ENCODE peak calls at places on chromosomes 7 and 10, in six cellular contexts. B is heart right ventricle; Q is neural progenitor cell; X is PC-9; Y is CD8-positive, alpha-beta T cell; D is mucosa of descending colon. K is an unnamed sample. For H3K4me1, the result is how much of the 10 kb centered on the place peaks cover.

GRCh38 chr10:119500796-119501195 is 41.7 kb downstream of the RGS10 start:
- DNase-seq in Q (no peak), D (no peak), B (no peak), X (no peak), Y (no peak), K (no peak)

GRCh38 chr7:25196132-25196896 is 32.0 kb downstream of the NPVF start:
- DNase-seq in B (no peak), Q (no peak), Y (no peak), X (no peak), D (no peak), K (peak)

GRCh38 chr10:66752714-66753113 is 173.1 kb upstream of the LRRTM3 start:
- DNase-seq in Y (no peak), Q (no peak), D (no peak), X (no peak), B (no peak), K (no peak)

GRCh38 chr10:31578181-31578852 is 259.3 kb downstream of the ZEB1 start:
- DNase-seq in D (no peak), B (no peak), Q (no peak), X (no peak), Y (no peak), K (no peak)

GRCh38 chr10:12981570-12981969 is 19.9 kb downstream of the CCDC3 start:
- DNase-seq in D (no peak), B (no peak), Y (no peak), Q (no peak), X (no peak), K (no peak)

GRCh38 chr10:94084344-94084743 is 90.6 kb downstream of the PLCE1 start:
- DNase-seq in B (no peak), Q (no peak), X (no peak), Y (no peak), D (no peak), K (no peak)

GRCh38 chr7:18425227-18425626 is 70.3 kb upstream of the HDAC9 start:
- DNase-seq in X (no peak), Q (no peak), Y (no peak), D (no peak), B (no peak), K (no peak)

GRCh38 chr10:35552622-35553342 is 52.4 kb upstream of the GJD4 start:
- DNase-seq in X (peak), Y (no peak), Q (no peak), B (no peak), D (no peak), K (no peak)

GRCh38 chr10:75660833-75661232 is 229.4 kb downstream of the LRMDA start:
- DNase-seq in Y (no peak), Q (no peak), B (no peak), X (no peak), D (no peak), K (no peak)

GRCh38 chr7:6250364-6250833 is 22.0 kb downstream of the CYTH3 start:
- DNase-seq in Q (no peak), D (no peak), X (no peak), Y (no peak), B (no peak), K (no peak)

GRCh38 chr7:132117181-132117580 is 459.1 kb downstream of the PLXNA4 start:
- DNase-seq in D (no peak), Q (no peak), X (peak), Y (no peak), B (no peak), K (no peak)

GRCh38 chr10:117678106-117678505 is 135.6 kb downstream of the EMX2 start:
- DNase-seq in Q (no peak), D (no peak), Y (no peak), X (no peak), B (no peak), K (no peak)

GRCh38 chr7:85226401-85227085 is 39.7 kb upstream of the SEMA3D start:
- DNase-seq in B (no peak), Y (no peak), X (no peak), Q (no peak), D (no peak), K (no peak)

GRCh38 chr10:86579883-86580548 is 58.4 kb upstream of the WAPL start:
- DNase-seq in B (no peak), X (no peak), Q (no peak), D (no peak), Y (no peak), K (no peak)

GRCh38 chr10:46528171-46528671 is 28.2 kb downstream of the GPRIN2 start:
- DNase-seq in Q (no peak), Y (no peak), B (no peak), X (no peak), D (peak), K (no peak)

GRCh38 chr7:154770361-154770760 is 232.6 kb downstream of the PAXIP1 start:
- DNase-seq in D (no peak), Q (no peak), X (no peak), B (no peak), Y (no peak), K (no peak)

GRCh38 chr7:2209146-2209960 is 23.4 kb downstream of the MAD1L1 start:
- DNase-seq in B (peak), Y (peak), D (peak), Q (peak), X (peak), K (peak)

GRCh38 chr7:155998766-155999630 is 186.7 kb upstream of the SHH start:
- DNase-seq in B (no peak), D (peak), Y (peak), Q (no peak), X (no peak), K (no peak)

GRCh38 chr7:44348300-44348699 is 22.9 kb upstream of the CAMK2B start:
- DNase-seq in D (no peak), Y (no peak), X (peak), B (no peak), Q (peak), K (no peak)

GRCh38 chr10:36840793-36841192 is 284.6 kb upstream of the ANKRD30A start:
- DNase-seq in Q (no peak), Y (no peak), D (no peak), X (no peak), B (no peak), K (no peak)

GRCh38 chr7:75718390-75719031 is 20.2 kb downstream of the HIP1 start:
- DNase-seq in X (no peak), Y (no peak), Q (no peak), D (no peak), B (no peak), K (no peak)

GRCh38 chr7:33072471-33072870 is 9.9 kb upstream of the NT5C3A start:
- DNase-seq in Y (no peak), Q (no peak), B (peak), X (no peak), D (no peak), K (no peak)

GRCh38 chr7:14902589-14902963 is at the start of gene DGKB:
- DNase-seq in Y (no peak), D (no peak), Q (peak), X (no peak), B (peak), K (no peak)

GRCh38 chr10:27258838-27259532 is 18.4 kb upstream of the ACBD5 start:
- DNase-seq in B (no peak), Q (peak), D (peak), X (no peak), Y (peak), K (no peak)

GRCh38 chr10:86553639-86554038 is 32.0 kb upstream of the WAPL start:
- DNase-seq in X (no peak), D (no peak), Y (no peak), B (no peak), Q (peak), K (no peak)

GRCh38 chr7:18429547-18429946 is 66.0 kb upstream of the HDAC9 start:
- DNase-seq in Q (no peak), D (no peak), B (no peak), X (no peak), Y (no peak), K (no peak)

GRCh38 chr10:53983431-53983830 is 817.6 kb downstream of the PCDH15 start:
- DNase-seq in B (no peak), Q (no peak), Y (no peak), X (no peak), D (no peak), K (no peak)

GRCh38 chr10:53978292-53978691 is 822.7 kb downstream of the PCDH15 start:
- DNase-seq in D (no peak), X (no peak), Y (no peak), B (no peak), Q (no peak), K (no peak)

GRCh38 chr10:53977262-53977661 is 823.8 kb downstream of the PCDH15 start:
- DNase-seq in Y (no peak), D (no peak), B (no peak), Q (no peak), X (no peak), K (no peak)

GRCh38 chr10:53980210-53980609 is 820.8 kb downstream of the PCDH15 start:
- DNase-seq in Q (no peak), B (no peak), Y (no peak), D (no peak), X (no peak), K (no peak)
- TF ChIP-seq CTCF in Q (no peak), B (no peak), Y (no peak), D (no peak), X (no peak), K (no peak)

DNA sequence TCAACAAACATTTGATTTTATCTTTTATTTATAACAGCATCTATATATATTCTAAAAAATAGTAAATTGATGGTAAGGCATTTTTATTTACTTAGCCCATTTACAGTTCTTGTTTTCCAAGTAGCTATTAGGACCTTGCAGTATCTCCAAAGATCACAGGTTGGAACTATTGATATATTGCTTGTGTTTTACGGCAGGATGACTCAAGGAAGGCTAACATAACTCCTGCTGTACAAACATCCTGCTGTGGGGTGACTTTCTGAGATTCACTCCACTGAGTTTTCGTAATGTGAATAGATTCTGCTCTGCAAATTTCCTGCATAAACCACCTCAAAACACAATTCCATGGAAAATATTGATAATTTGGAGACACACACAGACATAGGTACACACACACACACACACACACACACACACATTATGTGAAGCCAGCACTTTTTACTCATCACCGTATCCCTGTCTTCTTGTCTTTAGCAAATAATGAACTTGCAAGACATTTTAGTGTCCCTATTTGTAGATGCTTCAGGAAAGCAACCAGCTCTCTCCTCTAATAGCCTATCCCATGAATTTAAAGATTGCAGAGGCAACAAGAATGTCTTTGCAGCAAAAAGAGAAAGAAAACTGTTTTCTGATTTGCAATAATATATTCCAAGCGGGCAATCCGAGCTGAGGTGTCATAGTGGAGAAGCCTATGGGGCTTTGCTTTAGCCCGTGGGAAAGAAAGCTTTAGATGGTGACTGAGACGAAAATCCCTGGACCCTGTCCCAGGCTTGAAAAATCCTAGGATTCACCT is 722 bp downstream of the AGR2 start:
- DNase-seq in X (no peak), D (no peak), Q (no peak), B (no peak), Y (no peak), K (no peak)
- H3K4me3 ChIP-seq in X (peak), D (peak), Q (no peak), B (no peak), Y (no peak), K (peak)

GRCh38 chr7:115004121-115004520 is 82.2 kb downstream of the MDFIC start:
- DNase-seq in B (no peak), X (no peak), Y (no peak), D (no peak), Q (no peak), K (no peak)
- H3K4me1 ChIP-seq in B (under half), X (under half), Y (under half), D (under half), Q (under half), K (under half)

DNA sequence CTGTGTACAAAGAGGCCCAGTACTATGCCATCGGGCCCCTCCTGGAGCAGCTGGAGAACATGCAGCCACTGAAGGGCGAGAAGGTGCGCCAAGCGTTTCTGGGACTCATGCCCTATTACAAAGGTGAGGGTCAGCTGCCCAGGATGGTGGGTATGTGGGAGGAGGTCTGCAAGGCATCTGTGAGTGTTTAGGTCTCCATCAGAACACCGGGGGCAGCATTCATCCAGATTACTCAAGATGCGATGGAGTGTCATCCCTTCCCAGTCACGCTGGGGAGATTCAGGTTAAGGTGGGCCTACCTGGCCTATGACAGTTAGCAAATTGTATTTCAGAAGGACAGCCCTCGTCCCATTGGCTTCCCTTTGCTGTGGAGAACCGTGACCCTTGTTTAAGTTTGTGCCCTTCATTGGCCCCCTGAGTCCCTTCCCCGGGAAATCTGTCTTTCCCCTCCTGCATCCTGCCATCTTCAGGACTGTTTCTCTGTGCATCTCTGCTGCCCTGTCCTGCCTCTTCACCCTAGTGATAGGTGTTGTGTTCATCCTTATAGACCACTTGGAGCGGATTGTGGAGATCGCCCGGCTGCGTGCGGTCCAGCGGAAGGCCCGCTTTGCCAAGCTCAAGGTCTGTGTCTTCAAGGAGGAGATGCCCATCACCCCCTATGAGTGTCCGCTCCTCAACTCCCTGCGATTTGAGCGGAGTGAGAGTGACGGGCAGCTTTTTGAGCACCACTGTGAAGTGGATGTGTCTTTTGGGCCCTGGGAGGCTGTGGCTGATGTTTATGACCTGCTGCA is 9.8 kb downstream of the KCTD7 start:
- DNase-seq in Q (no peak), D (no peak), X (no peak), Y (no peak), B (no peak), K (no peak)
- TF ChIP-seq CTCF in Q (no peak), D (no peak), X (no peak), Y (no peak), B (no peak), K (no peak)

GRCh38 chr10:93073539-93074136 is at the start of gene CYP26A1:
- DNase-seq in D (no peak), Q (peak), X (no peak), B (no peak), Y (no peak), K (no peak)
- H3K4me3 ChIP-seq in D (no peak), Q (peak), X (peak), B (peak), Y (no peak), K (peak)

GRCh38 chr10:102813734-102814455 is 23.3 kb downstream of the CYP17A1 start:
- DNase-seq in Y (no peak), X (peak), Q (no peak), D (peak), B (no peak), K (peak)
- H3K4me1 ChIP-seq in Y (under half), X (under half), Q (under half), D (under half), B (under half), K (under half)